ENCODE peak calls at places on chromosomes 7 and 10, in eight cellular contexts. One of them, this sample, is unnamed. For H3K9me3, the result is how much of the 10 kb centered on the place peaks cover.

GRCh38 chr10:71245420-71246325 is 33.3 kb downstream of the UNC5B start:
- DNase-seq in IMR-90: no peak
- DNase-seq in cardiac muscle cell: no peak
- DNase-seq in heart right ventricle: no peak
- DNase-seq in PC-3: no peak
- DNase-seq in colonic mucosa: no peak
- DNase-seq in uterus: no peak
- DNase-seq in spleen: no peak
- DNase-seq in this sample: no peak

GRCh38 chr7:46033592-46033991 is 112.5 kb upstream of the IGFBP3 start:
- DNase-seq in PC-3: no peak
- DNase-seq in uterus: no peak
- DNase-seq in cardiac muscle cell: no peak
- DNase-seq in colonic mucosa: no peak
- DNase-seq in heart right ventricle: no peak
- DNase-seq in spleen: no peak
- DNase-seq in IMR-90: no peak
- DNase-seq in this sample: no peak

GRCh38 chr10:5544216-5544805 is 19.6 kb downstream of the CALML3 start:
- DNase-seq in colonic mucosa: no peak
- DNase-seq in spleen: no peak
- DNase-seq in IMR-90: no peak
- DNase-seq in heart right ventricle: no peak
- DNase-seq in PC-3: peak
- DNase-seq in uterus: no peak
- DNase-seq in cardiac muscle cell: no peak
- DNase-seq in this sample: no peak

GRCh38 chr7:134737561-134738353 is 41.7 kb upstream of the CALD1 start:
- DNase-seq in PC-3: no peak
- DNase-seq in heart right ventricle: no peak
- DNase-seq in spleen: no peak
- DNase-seq in IMR-90: peak
- DNase-seq in colonic mucosa: no peak
- DNase-seq in cardiac muscle cell: peak
- DNase-seq in uterus: peak
- DNase-seq in this sample: no peak

GRCh38 chr7:112266595-112267270 is 60.2 kb downstream of the ZNF277 start:
- DNase-seq in colonic mucosa: no peak
- DNase-seq in heart right ventricle: no peak
- DNase-seq in uterus: no peak
- DNase-seq in spleen: no peak
- DNase-seq in PC-3: peak
- DNase-seq in IMR-90: peak
- DNase-seq in cardiac muscle cell: peak
- DNase-seq in this sample: no peak

GRCh38 chr10:48579251-48579960 is 25.5 kb downstream of the ARHGAP22 start:
- DNase-seq in heart right ventricle: no peak
- DNase-seq in PC-3: no peak
- DNase-seq in spleen: no peak
- DNase-seq in uterus: no peak
- DNase-seq in IMR-90: peak
- DNase-seq in cardiac muscle cell: peak
- DNase-seq in colonic mucosa: no peak
- DNase-seq in this sample: no peak

GRCh38 chr10:31583358-31583757 is 264.3 kb downstream of the ZEB1 start:
- DNase-seq in colonic mucosa: no peak
- DNase-seq in cardiac muscle cell: no peak
- DNase-seq in IMR-90: no peak
- DNase-seq in spleen: peak
- DNase-seq in PC-3: no peak
- DNase-seq in heart right ventricle: no peak
- DNase-seq in uterus: no peak
- DNase-seq in this sample: no peak

GRCh38 chr7:157446322-157446721 is 109.5 kb downstream of the DNAJB6 start:
- DNase-seq in IMR-90: no peak
- DNase-seq in spleen: peak
- DNase-seq in PC-3: no peak
- DNase-seq in heart right ventricle: no peak
- DNase-seq in colonic mucosa: no peak
- DNase-seq in cardiac muscle cell: no peak
- DNase-seq in uterus: no peak
- DNase-seq in this sample: no peak

GRCh38 chr10:74371696-74372095 is 220.7 kb downstream of the ADK start:
- DNase-seq in IMR-90: peak
- DNase-seq in cardiac muscle cell: peak
- DNase-seq in uterus: no peak
- DNase-seq in spleen: no peak
- DNase-seq in colonic mucosa: no peak
- DNase-seq in heart right ventricle: no peak
- DNase-seq in PC-3: no peak
- DNase-seq in this sample: no peak

GRCh38 chr7:73850781-73851207 is 8.5 kb upstream of the METTL27 start:
- DNase-seq in cardiac muscle cell: peak
- DNase-seq in IMR-90: peak
- DNase-seq in heart right ventricle: no peak
- DNase-seq in colonic mucosa: peak
- DNase-seq in spleen: no peak
- DNase-seq in uterus: peak
- DNase-seq in PC-3: peak
- DNase-seq in this sample: peak

GRCh38 chr10:61903184-61903990 is 1.9 kb downstream of the ARID5B start:
- DNase-seq in PC-3: peak
- DNase-seq in colonic mucosa: peak
- DNase-seq in cardiac muscle cell: peak
- DNase-seq in spleen: peak
- DNase-seq in heart right ventricle: peak
- DNase-seq in IMR-90: peak
- DNase-seq in uterus: peak
- DNase-seq in this sample: peak

GRCh38 chr10:71032887-71033286 is 144.5 kb upstream of the PCBD1 start:
- DNase-seq in PC-3: no peak
- DNase-seq in cardiac muscle cell: no peak
- DNase-seq in uterus: no peak
- DNase-seq in colonic mucosa: no peak
- DNase-seq in IMR-90: no peak
- DNase-seq in spleen: no peak
- DNase-seq in heart right ventricle: no peak
- DNase-seq in this sample: no peak

GRCh38 chr7:75813781-75814236 is at the start of gene CCL24:
- DNase-seq in cardiac muscle cell: no peak
- DNase-seq in PC-3: no peak
- DNase-seq in heart right ventricle: no peak
- DNase-seq in spleen: no peak
- DNase-seq in colonic mucosa: no peak
- DNase-seq in uterus: no peak
- DNase-seq in IMR-90: no peak
- DNase-seq in this sample: no peak

GRCh38 chr10:118259288-118259906 is 82.7 kb downstream of the FAM204A start:
- DNase-seq in PC-3: peak
- DNase-seq in uterus: peak
- DNase-seq in heart right ventricle: no peak
- DNase-seq in colonic mucosa: peak
- DNase-seq in cardiac muscle cell: peak
- DNase-seq in spleen: no peak
- DNase-seq in IMR-90: peak
- DNase-seq in this sample: no peak

GRCh38 chr10:130707389-130707979 is 571.3 kb downstream of the GLRX3 start:
- DNase-seq in cardiac muscle cell: no peak
- DNase-seq in IMR-90: no peak
- DNase-seq in heart right ventricle: no peak
- DNase-seq in uterus: no peak
- DNase-seq in colonic mucosa: no peak
- DNase-seq in PC-3: no peak
- DNase-seq in spleen: no peak
- DNase-seq in this sample: no peak

GRCh38 chr10:95462740-95463667 is 98.2 kb downstream of the SORBS1 start:
- DNase-seq in PC-3: no peak
- DNase-seq in heart right ventricle: no peak
- DNase-seq in colonic mucosa: no peak
- DNase-seq in spleen: no peak
- DNase-seq in cardiac muscle cell: no peak
- DNase-seq in uterus: no peak
- DNase-seq in IMR-90: no peak
- DNase-seq in this sample: no peak

GRCh38 chr7:128221929-128222403 is 19.1 kb upstream of the LEP start:
- DNase-seq in PC-3: peak
- DNase-seq in spleen: no peak
- DNase-seq in colonic mucosa: no peak
- DNase-seq in cardiac muscle cell: peak
- DNase-seq in IMR-90: peak
- DNase-seq in uterus: no peak
- DNase-seq in heart right ventricle: no peak
- DNase-seq in this sample: no peak

GRCh38 chr7:135536160-135536559 is 21.6 kb upstream of the NUP205 start:
- DNase-seq in uterus: no peak
- DNase-seq in IMR-90: peak
- DNase-seq in PC-3: no peak
- DNase-seq in heart right ventricle: no peak
- DNase-seq in spleen: no peak
- DNase-seq in cardiac muscle cell: peak
- DNase-seq in colonic mucosa: no peak
- DNase-seq in this sample: no peak

GRCh38 chr10:124713679-124714298 is 30.4 kb downstream of the FAM53B start:
- DNase-seq in spleen: no peak
- DNase-seq in colonic mucosa: no peak
- DNase-seq in cardiac muscle cell: no peak
- DNase-seq in IMR-90: no peak
- DNase-seq in uterus: no peak
- DNase-seq in PC-3: no peak
- DNase-seq in heart right ventricle: no peak
- DNase-seq in this sample: peak

GRCh38 chr7:155744931-155745683 is 67.2 kb downstream of the SHH start:
- DNase-seq in colonic mucosa: no peak
- DNase-seq in cardiac muscle cell: no peak
- DNase-seq in spleen: no peak
- DNase-seq in heart right ventricle: no peak
- DNase-seq in uterus: no peak
- DNase-seq in PC-3: no peak
- DNase-seq in IMR-90: no peak
- DNase-seq in this sample: no peak
- H3K4me3 ChIP-seq in colonic mucosa: no peak
- H3K4me3 ChIP-seq in cardiac muscle cell: no peak
- H3K4me3 ChIP-seq in spleen: no peak
- H3K4me3 ChIP-seq in heart right ventricle: no peak
- H3K4me3 ChIP-seq in uterus: no peak
- H3K4me3 ChIP-seq in PC-3: no peak
- H3K4me3 ChIP-seq in IMR-90: no peak
- H3K4me3 ChIP-seq in this sample: no peak

GRCh38 chr7:138027100-138027499 is 25.2 kb upstream of the CREB3L2 start:
- DNase-seq in spleen: no peak
- DNase-seq in IMR-90: no peak
- DNase-seq in uterus: no peak
- DNase-seq in PC-3: no peak
- DNase-seq in heart right ventricle: no peak
- DNase-seq in cardiac muscle cell: no peak
- DNase-seq in colonic mucosa: no peak
- DNase-seq in this sample: no peak
- H3K9me3 ChIP-seq in spleen: under half
- H3K9me3 ChIP-seq in IMR-90: under half
- H3K9me3 ChIP-seq in uterus: under half
- H3K9me3 ChIP-seq in PC-3: under half
- H3K9me3 ChIP-seq in heart right ventricle: under half
- H3K9me3 ChIP-seq in cardiac muscle cell: under half
- H3K9me3 ChIP-seq in colonic mucosa: under half
- H3K9me3 ChIP-seq in this sample: under half

GRCh38 chr7:142313528-142313927 is 55.7 kb upstream of the PRSS58 start:
- DNase-seq in IMR-90: no peak
- DNase-seq in PC-3: no peak
- DNase-seq in spleen: no peak
- DNase-seq in colonic mucosa: no peak
- DNase-seq in heart right ventricle: no peak
- DNase-seq in cardiac muscle cell: no peak
- DNase-seq in uterus: no peak
- DNase-seq in this sample: no peak

GRCh38 chr7:142311876-142312275 is 54.0 kb upstream of the PRSS58 start:
- DNase-seq in uterus: no peak
- DNase-seq in PC-3: no peak
- DNase-seq in colonic mucosa: no peak
- DNase-seq in cardiac muscle cell: no peak
- DNase-seq in heart right ventricle: no peak
- DNase-seq in spleen: no peak
- DNase-seq in IMR-90: no peak
- DNase-seq in this sample: no peak

GRCh38 chr7:142307246-142307900 is 49.5 kb upstream of the PRSS58 start:
- DNase-seq in heart right ventricle: no peak
- DNase-seq in spleen: no peak
- DNase-seq in PC-3: no peak
- DNase-seq in cardiac muscle cell: no peak
- DNase-seq in uterus: no peak
- DNase-seq in IMR-90: no peak
- DNase-seq in colonic mucosa: no peak
- DNase-seq in this sample: no peak

GRCh38 chr7:142308326-142308725 is 50.5 kb upstream of the PRSS58 start:
- DNase-seq in cardiac muscle cell: no peak
- DNase-seq in uterus: no peak
- DNase-seq in colonic mucosa: no peak
- DNase-seq in PC-3: no peak
- DNase-seq in heart right ventricle: no peak
- DNase-seq in spleen: no peak
- DNase-seq in IMR-90: no peak
- DNase-seq in this sample: no peak

DNA sequence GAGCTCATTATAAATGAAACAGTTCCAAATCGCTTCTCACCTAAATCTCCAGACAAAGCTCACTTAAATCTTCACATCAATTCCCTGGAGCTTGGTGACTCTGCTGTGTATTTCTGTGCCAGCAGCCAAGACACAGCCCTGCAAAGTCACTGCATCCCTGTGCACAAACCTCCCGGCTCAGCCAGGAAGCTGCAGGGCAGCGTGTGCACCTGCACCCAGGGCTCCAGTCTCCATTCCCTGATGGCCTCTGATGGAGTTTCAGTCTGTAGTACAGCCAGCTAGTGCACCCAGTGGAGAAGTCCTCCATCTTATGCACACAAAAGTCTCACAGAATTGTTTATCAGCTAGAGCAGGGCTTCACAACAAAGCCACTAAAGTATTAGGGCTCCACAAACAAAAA is 51.1 kb upstream of the PRSS58 start:
- DNase-seq in heart right ventricle: no peak
- DNase-seq in uterus: no peak
- DNase-seq in IMR-90: no peak
- DNase-seq in cardiac muscle cell: no peak
- DNase-seq in spleen: no peak
- DNase-seq in PC-3: no peak
- DNase-seq in colonic mucosa: no peak
- DNase-seq in this sample: no peak
- H3K4me3 ChIP-seq in heart right ventricle: no peak
- H3K4me3 ChIP-seq in uterus: no peak
- H3K4me3 ChIP-seq in IMR-90: no peak
- H3K4me3 ChIP-seq in cardiac muscle cell: no peak
- H3K4me3 ChIP-seq in spleen: no peak
- H3K4me3 ChIP-seq in PC-3: no peak
- H3K4me3 ChIP-seq in colonic mucosa: no peak
- H3K4me3 ChIP-seq in this sample: no peak

DNA sequence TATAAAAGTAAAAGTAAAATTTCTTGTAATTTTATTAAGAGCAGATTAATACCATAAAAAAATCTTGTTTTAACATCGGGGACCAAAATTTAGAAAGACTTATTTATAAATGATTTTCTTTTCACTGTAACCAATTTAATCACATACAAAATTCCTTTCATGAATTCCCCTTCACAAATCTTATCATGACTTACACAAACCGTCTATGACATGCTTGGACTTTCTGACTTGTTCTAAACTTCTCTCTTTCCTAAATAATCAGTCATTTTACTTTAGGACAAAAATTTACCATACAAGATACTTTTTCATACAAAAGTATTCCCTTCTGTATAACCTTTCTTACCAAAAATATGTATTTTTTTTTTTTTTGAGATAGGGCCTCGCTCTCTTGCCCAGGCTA is 9.3 kb downstream of the CROT start:
- DNase-seq in PC-3: peak
- DNase-seq in uterus: no peak
- DNase-seq in IMR-90: peak
- DNase-seq in spleen: no peak
- DNase-seq in cardiac muscle cell: no peak
- DNase-seq in heart right ventricle: no peak
- DNase-seq in colonic mucosa: no peak
- DNase-seq in this sample: no peak
- H3K9me3 ChIP-seq in PC-3: under half
- H3K9me3 ChIP-seq in uterus: under half
- H3K9me3 ChIP-seq in IMR-90: under half
- H3K9me3 ChIP-seq in spleen: under half
- H3K9me3 ChIP-seq in cardiac muscle cell: under half
- H3K9me3 ChIP-seq in heart right ventricle: under half
- H3K9me3 ChIP-seq in colonic mucosa: under half
- H3K9me3 ChIP-seq in this sample: under half